ENCODE peak calls at places on chromosomes 12 and 14, in five cellular contexts. One of them, this sample, is unnamed. For H3K27me3, the result is how much of the 10 kb centered on the place peaks cover.

GRCh38 chr14:102370305-102370809 is 7.6 kb downstream of the TECPR2 start:
- DNase-seq in upper lobe of left lung: peak
- DNase-seq in endodermal cell: peak
- DNase-seq in tibial nerve: no peak
- DNase-seq in lower lobe of right lung: peak
- DNase-seq in this sample: no peak

GRCh38 chr12:27965966-27966365 is 6.6 kb downstream of the PTHLH start:
- DNase-seq in upper lobe of left lung: no peak
- DNase-seq in tibial nerve: no peak
- DNase-seq in endodermal cell: no peak
- DNase-seq in lower lobe of right lung: no peak
- DNase-seq in this sample: no peak

GRCh38 chr14:83379371-83379770 is 1845.7 kb upstream of the SEL1L start:
- DNase-seq in tibial nerve: no peak
- DNase-seq in lower lobe of right lung: no peak
- DNase-seq in upper lobe of left lung: no peak
- DNase-seq in endodermal cell: no peak
- DNase-seq in this sample: no peak

GRCh38 chr12:117900561-117900960 is 68.2 kb downstream of the KSR2 start:
- DNase-seq in endodermal cell: no peak
- DNase-seq in upper lobe of left lung: no peak
- DNase-seq in tibial nerve: no peak
- DNase-seq in lower lobe of right lung: no peak
- DNase-seq in this sample: no peak

GRCh38 chr12:84508325-84508861 is 404.2 kb downstream of the SLC6A15 start:
- DNase-seq in endodermal cell: peak
- DNase-seq in upper lobe of left lung: no peak
- DNase-seq in lower lobe of right lung: no peak
- DNase-seq in tibial nerve: no peak
- DNase-seq in this sample: no peak

GRCh38 chr12:113899844-113900471 is 66.2 kb downstream of the RBM19 start:
- DNase-seq in tibial nerve: no peak
- DNase-seq in upper lobe of left lung: no peak
- DNase-seq in endodermal cell: peak
- DNase-seq in lower lobe of right lung: no peak
- DNase-seq in this sample: no peak

GRCh38 chr12:43282106-43282505 is 269.9 kb downstream of the ADAMTS20 start:
- DNase-seq in endodermal cell: no peak
- DNase-seq in lower lobe of right lung: no peak
- DNase-seq in upper lobe of left lung: no peak
- DNase-seq in tibial nerve: no peak
- DNase-seq in this sample: no peak

GRCh38 chr12:65561798-65562382 is 262.4 kb upstream of the HMGA2 start:
- DNase-seq in lower lobe of right lung: no peak
- DNase-seq in tibial nerve: no peak
- DNase-seq in upper lobe of left lung: no peak
- DNase-seq in endodermal cell: no peak
- DNase-seq in this sample: no peak

GRCh38 chr12:84502907-84503787 is 409.5 kb downstream of the SLC6A15 start:
- DNase-seq in lower lobe of right lung: no peak
- DNase-seq in upper lobe of left lung: peak
- DNase-seq in tibial nerve: no peak
- DNase-seq in endodermal cell: peak
- DNase-seq in this sample: no peak

GRCh38 chr14:29462271-29462670 is 465.4 kb downstream of the PRKD1 start:
- DNase-seq in endodermal cell: no peak
- DNase-seq in lower lobe of right lung: no peak
- DNase-seq in tibial nerve: no peak
- DNase-seq in upper lobe of left lung: no peak
- DNase-seq in this sample: no peak

GRCh38 chr12:114671664-114672476 is 12.1 kb downstream of the TBX3 start:
- DNase-seq in upper lobe of left lung: no peak
- DNase-seq in endodermal cell: peak
- DNase-seq in lower lobe of right lung: no peak
- DNase-seq in tibial nerve: no peak
- DNase-seq in this sample: peak

GRCh38 chr14:42523656-42524055 is 917.0 kb downstream of the LRFN5 start:
- DNase-seq in upper lobe of left lung: no peak
- DNase-seq in lower lobe of right lung: no peak
- DNase-seq in endodermal cell: no peak
- DNase-seq in tibial nerve: no peak
- DNase-seq in this sample: no peak

GRCh38 chr12:66279127-66279712 is 23.1 kb upstream of the HELB start:
- DNase-seq in tibial nerve: no peak
- DNase-seq in upper lobe of left lung: no peak
- DNase-seq in lower lobe of right lung: no peak
- DNase-seq in endodermal cell: peak
- DNase-seq in this sample: no peak

GRCh38 chr14:102046337-102047278 is 40.2 kb downstream of the HSP90AA1 start:
- DNase-seq in lower lobe of right lung: peak
- DNase-seq in tibial nerve: peak
- DNase-seq in upper lobe of left lung: peak
- DNase-seq in endodermal cell: peak
- DNase-seq in this sample: peak

GRCh38 chr14:56686416-56686815 is 106.8 kb downstream of the TMEM260 start:
- DNase-seq in lower lobe of right lung: no peak
- DNase-seq in endodermal cell: peak
- DNase-seq in upper lobe of left lung: no peak
- DNase-seq in tibial nerve: no peak
- DNase-seq in this sample: no peak

GRCh38 chr12:6333566-6333965 is 8.3 kb downstream of the TNFRSF1A start:
- DNase-seq in endodermal cell: no peak
- DNase-seq in upper lobe of left lung: no peak
- DNase-seq in tibial nerve: no peak
- DNase-seq in lower lobe of right lung: no peak
- DNase-seq in this sample: no peak

GRCh38 chr12:89494411-89495231 is 30.0 kb downstream of the GALNT4 start:
- DNase-seq in endodermal cell: no peak
- DNase-seq in lower lobe of right lung: no peak
- DNase-seq in upper lobe of left lung: no peak
- DNase-seq in tibial nerve: no peak
- DNase-seq in this sample: no peak

GRCh38 chr14:76770521-76771431 is 9.5 kb downstream of the VASH1 start:
- DNase-seq in tibial nerve: no peak
- DNase-seq in lower lobe of right lung: no peak
- DNase-seq in endodermal cell: peak
- DNase-seq in upper lobe of left lung: no peak
- DNase-seq in this sample: peak

GRCh38 chr12:80622271-80622670 is 85.2 kb upstream of the MYF6 start:
- DNase-seq in tibial nerve: no peak
- DNase-seq in lower lobe of right lung: no peak
- DNase-seq in upper lobe of left lung: no peak
- DNase-seq in endodermal cell: no peak
- DNase-seq in this sample: no peak

GRCh38 chr12:106733660-106734059 is 40.8 kb upstream of the RIC8B start:
- DNase-seq in endodermal cell: no peak
- DNase-seq in tibial nerve: no peak
- DNase-seq in upper lobe of left lung: no peak
- DNase-seq in lower lobe of right lung: no peak
- DNase-seq in this sample: no peak

GRCh38 chr12:129379076-129379804 is 524.6 kb downstream of the TMEM132D start:
- DNase-seq in tibial nerve: no peak
- DNase-seq in endodermal cell: no peak
- DNase-seq in lower lobe of right lung: no peak
- DNase-seq in upper lobe of left lung: no peak
- DNase-seq in this sample: no peak

GRCh38 chr12:53624453-53624852 is 1.7 kb downstream of the ATF7 start:
- DNase-seq in lower lobe of right lung: no peak
- DNase-seq in tibial nerve: no peak
- DNase-seq in upper lobe of left lung: no peak
- DNase-seq in endodermal cell: no peak
- DNase-seq in this sample: no peak

GRCh38 chr14:104037903-104038302 is 47.6 kb upstream of the ASPG start:
- DNase-seq in lower lobe of right lung: no peak
- DNase-seq in endodermal cell: no peak
- DNase-seq in tibial nerve: no peak
- DNase-seq in upper lobe of left lung: no peak
- DNase-seq in this sample: no peak

GRCh38 chr14:104036250-104036649 is 49.2 kb upstream of the ASPG start:
- DNase-seq in lower lobe of right lung: no peak
- DNase-seq in endodermal cell: no peak
- DNase-seq in upper lobe of left lung: no peak
- DNase-seq in tibial nerve: no peak
- DNase-seq in this sample: no peak

GRCh38 chr14:104039214-104039613 is 46.3 kb upstream of the ASPG start:
- DNase-seq in upper lobe of left lung: no peak
- DNase-seq in tibial nerve: no peak
- DNase-seq in lower lobe of right lung: no peak
- DNase-seq in endodermal cell: no peak
- DNase-seq in this sample: no peak

GRCh38 chr14:104037074-104037473 is 48.4 kb upstream of the ASPG start:
- DNase-seq in lower lobe of right lung: no peak
- DNase-seq in tibial nerve: no peak
- DNase-seq in endodermal cell: no peak
- DNase-seq in upper lobe of left lung: no peak
- DNase-seq in this sample: no peak

DNA sequence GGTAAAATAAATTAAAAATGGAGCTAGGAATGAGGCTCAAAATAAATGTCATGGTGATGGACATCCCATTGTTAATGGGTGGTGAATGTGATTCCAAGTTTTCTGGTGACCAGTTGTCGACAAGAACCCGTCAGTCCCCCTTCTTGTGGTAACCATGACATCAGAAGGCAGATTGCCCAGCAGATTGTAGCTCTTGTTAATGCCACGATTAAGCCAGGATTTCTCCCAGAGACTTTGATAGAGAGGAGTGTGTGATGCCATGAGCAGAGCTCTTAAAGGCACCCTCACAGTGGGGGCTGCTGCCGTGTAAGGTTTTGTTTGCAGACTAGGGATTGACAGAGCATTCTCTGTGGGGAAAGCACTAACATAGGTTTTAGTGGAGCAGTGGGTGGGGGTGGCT is 50.2 kb upstream of the ASPG start:
- DNase-seq in endodermal cell: no peak
- DNase-seq in lower lobe of right lung: no peak
- DNase-seq in tibial nerve: no peak
- DNase-seq in upper lobe of left lung: no peak
- DNase-seq in this sample: no peak
- H3K27me3 ChIP-seq in endodermal cell: under half
- H3K27me3 ChIP-seq in lower lobe of right lung: under half
- H3K27me3 ChIP-seq in tibial nerve: under half
- H3K27me3 ChIP-seq in upper lobe of left lung: under half
- H3K27me3 ChIP-seq in this sample: under half

GRCh38 chr12:93273834-93274705 is 103.7 kb upstream of the NUDT4 start:
- DNase-seq in endodermal cell: peak
- DNase-seq in lower lobe of right lung: no peak
- DNase-seq in upper lobe of left lung: no peak
- DNase-seq in tibial nerve: no peak
- DNase-seq in this sample: no peak
- H3K4me3 ChIP-seq in endodermal cell: no peak
- H3K4me3 ChIP-seq in lower lobe of right lung: no peak
- H3K4me3 ChIP-seq in upper lobe of left lung: no peak
- H3K4me3 ChIP-seq in tibial nerve: no peak
- H3K4me3 ChIP-seq in this sample: no peak

GRCh38 chr12:44526655-44527199 is 349.4 kb downstream of the NELL2 start:
- DNase-seq in upper lobe of left lung: no peak
- DNase-seq in lower lobe of right lung: no peak
- DNase-seq in endodermal cell: no peak
- DNase-seq in tibial nerve: no peak
- DNase-seq in this sample: no peak
- TF ChIP-seq CTCF in upper lobe of left lung: no peak
- TF ChIP-seq CTCF in lower lobe of right lung: no peak
- TF ChIP-seq CTCF in endodermal cell: peak
- TF ChIP-seq CTCF in tibial nerve: no peak
- TF ChIP-seq CTCF in this sample: no peak

GRCh38 chr14:63295991-63296630 is 22.6 kb downstream of the GPHB5 start:
- DNase-seq in upper lobe of left lung: no peak
- DNase-seq in tibial nerve: no peak
- DNase-seq in lower lobe of right lung: no peak
- DNase-seq in endodermal cell: no peak
- DNase-seq in this sample: no peak
- H3K27me3 ChIP-seq in upper lobe of left lung: under half
- H3K27me3 ChIP-seq in tibial nerve: under half
- H3K27me3 ChIP-seq in lower lobe of right lung: under half
- H3K27me3 ChIP-seq in endodermal cell: under half
- H3K27me3 ChIP-seq in this sample: under half

DNA sequence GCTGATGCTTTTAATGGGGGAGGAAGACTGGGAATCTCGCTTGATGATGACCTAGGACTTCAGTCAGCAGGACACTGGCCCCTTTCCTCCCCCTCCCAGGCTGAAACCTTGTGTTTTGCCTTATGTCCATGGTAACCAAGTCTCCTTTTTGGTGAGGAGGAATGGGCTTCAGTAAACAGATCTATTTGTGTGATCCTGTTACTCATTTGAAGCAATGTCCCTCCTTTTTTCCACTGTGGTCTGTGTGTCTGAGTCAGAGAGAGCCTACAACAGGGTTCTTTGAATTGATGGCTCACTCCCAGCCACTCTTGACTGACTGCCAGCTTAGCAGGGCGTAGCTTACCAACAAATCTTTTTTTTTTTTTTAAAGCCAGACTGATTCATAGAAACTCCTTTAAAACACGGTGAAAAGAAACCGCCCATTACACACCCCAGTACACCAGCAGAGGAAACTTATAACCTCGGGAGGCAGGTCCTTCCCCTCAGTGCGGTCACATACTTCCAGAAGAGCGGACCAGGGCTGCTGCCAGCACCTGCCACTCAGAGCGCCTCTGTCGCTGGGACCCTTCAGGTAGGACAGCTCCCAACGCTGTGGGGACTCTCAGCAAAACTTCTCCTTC is at the start of gene EMP1:
- DNase-seq in upper lobe of left lung: peak
- DNase-seq in lower lobe of right lung: peak
- DNase-seq in endodermal cell: no peak
- DNase-seq in tibial nerve: peak
- DNase-seq in this sample: peak
- H3K4me3 ChIP-seq in upper lobe of left lung: peak
- H3K4me3 ChIP-seq in lower lobe of right lung: peak
- H3K4me3 ChIP-seq in endodermal cell: no peak
- H3K4me3 ChIP-seq in tibial nerve: peak
- H3K4me3 ChIP-seq in this sample: peak

GRCh38 chr12:124160102-124160501 is 134.8 kb upstream of the RFLNA start:
- DNase-seq in endodermal cell: no peak
- DNase-seq in tibial nerve: no peak
- DNase-seq in lower lobe of right lung: no peak
- DNase-seq in upper lobe of left lung: no peak
- DNase-seq in this sample: no peak

GRCh38 chr12:124167141-124167540 is 127.8 kb upstream of the RFLNA start:
- DNase-seq in tibial nerve: no peak
- DNase-seq in endodermal cell: no peak
- DNase-seq in lower lobe of right lung: no peak
- DNase-seq in upper lobe of left lung: no peak
- DNase-seq in this sample: no peak

GRCh38 chr12:124159655-124160054 is 135.2 kb upstream of the RFLNA start:
- DNase-seq in tibial nerve: no peak
- DNase-seq in upper lobe of left lung: no peak
- DNase-seq in endodermal cell: no peak
- DNase-seq in lower lobe of right lung: no peak
- DNase-seq in this sample: no peak

GRCh38 chr12:124165695-124166094 is 129.2 kb upstream of the RFLNA start:
- DNase-seq in upper lobe of left lung: no peak
- DNase-seq in lower lobe of right lung: no peak
- DNase-seq in tibial nerve: no peak
- DNase-seq in endodermal cell: no peak
- DNase-seq in this sample: no peak

GRCh38 chr12:124162151-124163110 is 132.5 kb upstream of the RFLNA start:
- DNase-seq in tibial nerve: no peak
- DNase-seq in endodermal cell: no peak
- DNase-seq in upper lobe of left lung: no peak
- DNase-seq in lower lobe of right lung: no peak
- DNase-seq in this sample: no peak
- TF ChIP-seq CTCF in tibial nerve: no peak
- TF ChIP-seq CTCF in endodermal cell: peak
- TF ChIP-seq CTCF in upper lobe of left lung: no peak
- TF ChIP-seq CTCF in lower lobe of right lung: no peak
- TF ChIP-seq CTCF in this sample: no peak

This sample was measured in breast epithelium.